ENCODE peak calls at places on chromosomes 11 and 22, in four cellular contexts. R is Panc1, N is K562, I is HCT116. L is an unnamed sample.

GRCh38 chr22:39624501-39624821 is 53.9 kb downstream of the CACNA1I start:
- DNase-seq in I (no peak), N (no peak), R (no peak), L (no peak)

GRCh38 chr22:45009881-45010531 is at the start of gene PHF21B:
- DNase-seq in I (no peak), N (peak; percentile 50), R (no peak), L (no peak)

GRCh38 chr11:57073121-57073520 is 84.4 kb downstream of the OR5AK2 start:
- DNase-seq in N (no peak), R (no peak), I (no peak), L (no peak)

GRCh38 chr11:86483591-86484163 is 109.0 kb downstream of the CCDC81 start:
- DNase-seq in N (no peak), R (no peak), I (no peak), L (no peak)

GRCh38 chr11:17473071-17473744 is 3.4 kb downstream of the ABCC8 start:
- DNase-seq in N (peak; percentile 60), I (peak; percentile 68), R (no peak), L (peak; percentile 68)

GRCh38 chr22:45612451-45612901 is 59.2 kb upstream of the ATXN10 start:
- DNase-seq in R (no peak), I (no peak), N (no peak), L (no peak)

GRCh38 chr22:22030493-22031182 is 48.1 kb upstream of the TOP3B start:
- DNase-seq in N (peak; percentile 90), I (no peak), R (peak; percentile 17), L (peak; percentile 13)

GRCh38 chr11:72038491-72038890 is 39.8 kb downstream of the IL18BP start:
- DNase-seq in R (no peak), I (no peak), N (no peak), L (no peak)

GRCh38 chr22:19524170-19525115 is at the start of gene CLDN5:
- DNase-seq in I (no peak), R (no peak), N (peak; percentile 54), L (no peak)

GRCh38 chr11:74694536-74694935 is 36.7 kb downstream of the CHRDL2 start:
- DNase-seq in R (no peak), I (no peak), N (no peak), L (no peak)

GRCh38 chr22:41915035-41915782 is at the start of gene SHISA8:
- DNase-seq in I (no peak), N (peak; percentile 72), R (no peak), L (no peak)

GRCh38 chr11:40306938-40307548 is 1152.4 kb downstream of the LRRC4C start:
- DNase-seq in R (peak; percentile 27), I (no peak), N (peak; percentile 37), L (peak; percentile 10)

DNA sequence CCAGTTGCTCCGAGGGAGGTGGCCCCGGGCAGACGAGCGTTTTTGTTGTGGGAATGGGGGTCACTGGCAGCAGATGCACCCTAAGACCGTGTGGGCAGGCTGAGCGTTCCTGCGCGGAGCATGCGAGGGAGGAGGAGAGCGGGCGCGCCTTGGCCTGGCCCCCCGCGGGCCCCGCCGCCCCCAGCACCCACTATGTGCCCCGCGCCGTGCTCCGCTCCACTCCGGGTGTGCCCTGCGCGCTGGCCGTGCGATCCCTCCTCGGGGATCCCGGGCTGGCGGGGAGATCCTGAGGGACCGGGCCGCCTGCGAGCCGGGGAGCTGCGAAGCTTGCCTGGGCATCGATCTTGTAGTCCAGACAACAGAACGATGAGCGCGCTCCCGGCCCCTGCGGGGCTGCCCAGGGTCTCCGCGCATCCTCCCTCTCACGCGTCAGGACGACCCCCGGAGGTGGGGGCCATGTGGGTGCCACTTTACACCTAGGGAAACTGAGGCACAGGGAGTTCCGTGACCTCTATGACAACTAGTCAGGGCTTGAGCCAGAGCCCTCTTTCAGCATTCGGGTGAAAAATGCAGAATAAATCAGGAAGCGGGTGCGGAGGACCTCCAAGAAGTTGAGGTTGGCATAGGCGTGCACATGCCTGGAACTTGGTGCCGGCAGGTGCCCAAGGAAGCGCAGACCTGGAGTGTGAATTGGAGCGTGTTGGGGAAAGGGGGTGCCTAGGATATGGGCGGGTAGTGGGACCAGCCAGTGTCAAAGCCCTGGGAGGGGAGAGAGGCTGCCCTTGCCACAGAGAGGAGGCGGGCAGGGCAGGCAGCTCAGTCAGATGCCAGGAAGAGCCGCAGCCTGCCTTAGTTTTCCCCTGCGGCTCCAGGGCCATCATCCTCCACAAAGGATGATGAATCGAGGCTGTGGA is 1.3 kb upstream of the KMT5B start:
- DNase-seq in R (no peak), N (no peak), I (no peak), L (no peak)
- TF ChIP-seq TCF7L2 in R (no peak), N (no peak), I (no peak), L (no peak)

GRCh38 chr11:117621226-117621625 is 175.8 kb downstream of the DSCAML1 start:
- DNase-seq in R (no peak), N (peak; percentile 20), I (peak; percentile 8), L (no peak)
- TF ChIP-seq TCF7L2 in R (no peak), N (no peak), I (no peak), L (no peak)

GRCh38 chr11:18754308-18754707 is 28.3 kb upstream of the IGSF22 start:
- DNase-seq in R (no peak), I (no peak), N (no peak), L (no peak)
- TF ChIP-seq TCF7L2 in R (no peak), I (no peak), N (no peak), L (no peak)

GRCh38 chr11:1305558-1306056 is 3.8 kb downstream of the TOLLIP start:
- DNase-seq in I (no peak), R (no peak), N (no peak), L (no peak)

GRCh38 chr11:1305063-1305495 is 4.4 kb downstream of the TOLLIP start:
- DNase-seq in R (no peak), N (no peak), I (no peak), L (no peak)

GRCh38 chr11:1307998-1308744 is 1.3 kb downstream of the TOLLIP start:
- DNase-seq in R (no peak), N (no peak), I (no peak), L (no peak)

GRCh38 chr11:1307163-1307870 is 2.1 kb downstream of the TOLLIP start:
- DNase-seq in N (no peak), I (no peak), R (no peak), L (no peak)

GRCh38 chr11:1306186-1307162 is 3.0 kb downstream of the TOLLIP start:
- DNase-seq in R (no peak), I (no peak), N (no peak), L (no peak)
- TF ChIP-seq TCF7L2 in R (no peak), I (no peak), N (no peak), L (no peak)

DNA sequence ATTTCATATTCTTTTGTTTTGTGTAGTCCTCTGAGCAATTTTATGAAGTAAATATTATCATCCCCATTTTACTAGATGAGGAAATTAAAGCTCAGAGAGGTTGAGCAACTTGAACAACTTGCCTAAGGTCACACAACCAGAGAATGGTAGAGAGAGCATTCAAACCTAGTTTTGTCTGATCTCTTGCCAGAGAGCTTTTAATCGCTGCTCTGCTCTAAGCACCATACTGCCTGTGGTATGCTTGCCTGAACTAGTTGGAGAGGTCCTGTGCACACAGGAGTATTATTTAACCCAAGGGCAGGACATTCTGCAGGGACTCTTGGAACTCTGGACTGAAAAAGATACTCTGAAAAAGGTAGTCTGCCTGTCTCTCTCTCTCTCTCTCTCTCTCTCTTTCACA is 38.5 kb downstream of the TRAF6 start:
- DNase-seq in I (no peak), N (no peak), R (no peak), L (no peak)
- TF ChIP-seq TCF7L2 in I (no peak), N (no peak), R (no peak), L (no peak)

GRCh38 chr11:8624698-8625097 is 30.7 kb upstream of the STK33 start:
- DNase-seq in R (no peak), N (no peak), I (no peak), L (no peak)
- TF ChIP-seq TCF7L2 in R (no peak), N (no peak), I (no peak), L (no peak)

GRCh38 chr11:1064167-1064566 is 10.5 kb upstream of the MUC2 start:
- DNase-seq in I (no peak), N (no peak), R (no peak), L (no peak)
- TF ChIP-seq TCF7L2 in I (no peak), N (no peak), R (no peak), L (no peak)

GRCh38 chr11:101745756-101746155 is 161.9 kb upstream of the TRPC6 start:
- DNase-seq in I (no peak), R (no peak), N (no peak), L (no peak)

DNA sequence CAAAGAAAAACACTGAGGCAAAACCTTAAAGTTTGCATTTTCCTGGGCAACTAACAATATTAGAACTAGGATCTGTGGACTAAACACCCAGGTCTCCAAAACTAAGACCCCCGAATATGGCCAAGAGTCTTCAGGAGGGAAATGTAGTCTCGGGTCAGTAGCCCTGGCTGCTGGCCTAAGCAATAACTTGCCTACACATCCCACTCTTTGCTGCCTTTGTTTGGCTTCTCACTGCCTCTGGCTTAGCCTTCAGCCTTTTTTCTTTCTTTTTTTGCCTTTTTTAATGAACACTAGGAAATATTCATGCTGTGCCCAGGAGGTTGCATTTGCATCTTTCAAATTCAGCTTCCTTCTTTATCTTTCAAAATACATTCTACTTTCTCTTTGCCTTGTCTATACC is 164.8 kb upstream of the TRPC6 start:
- DNase-seq in R (no peak), I (no peak), N (no peak), L (no peak)
- TF ChIP-seq TCF7L2 in R (no peak), I (no peak), N (no peak), L (no peak)

GRCh38 chr22:28956506-28956905 is 73.1 kb downstream of the ZNRF3 start:
- DNase-seq in R (no peak), N (no peak), I (no peak), L (no peak)

GRCh38 chr22:28953976-28954880 is 70.9 kb downstream of the ZNRF3 start:
- DNase-seq in R (no peak), I (no peak), N (no peak), L (no peak)

GRCh38 chr22:28953399-28953798 is 70.0 kb downstream of the ZNRF3 start:
- DNase-seq in I (no peak), R (no peak), N (no peak), L (peak; percentile 49)

GRCh38 chr22:28958611-28959010 is 75.2 kb downstream of the ZNRF3 start:
- DNase-seq in N (no peak), I (no peak), R (no peak), L (no peak)

DNA sequence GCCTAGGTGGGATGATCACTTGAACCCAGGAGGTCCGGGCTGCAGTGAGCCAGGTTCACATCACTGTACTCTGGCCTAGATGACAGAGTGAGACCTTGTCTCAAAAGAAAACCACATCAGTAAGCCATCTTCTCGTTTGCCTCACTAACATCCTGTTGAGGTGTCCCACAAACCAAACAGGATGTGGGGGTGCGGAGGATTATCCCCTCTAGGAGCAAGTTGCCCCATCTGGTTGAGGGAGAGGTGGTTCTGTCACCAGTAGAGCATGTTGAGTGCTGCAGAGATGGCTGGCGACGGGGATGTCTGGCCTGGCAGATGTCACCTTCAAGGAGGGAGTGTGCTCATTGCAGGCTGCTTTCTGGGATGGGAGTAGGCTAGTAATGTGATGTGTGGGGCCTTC is 72.4 kb downstream of the ZNRF3 start:
- DNase-seq in R (no peak), N (no peak), I (no peak), L (no peak)
- TF ChIP-seq TCF7L2 in R (no peak), N (no peak), I (no peak), L (no peak)